ENCODE peak calls at places on chromosomes 13 and 19, in eight cellular contexts. K is stimulated activated CD4-positive, alpha-beta T cell treated with anti-CD3 and anti-CD28 coated beads, Interleukin-1b, Interleukin-23, amount 100 ng/mL, for 1 hour; J is esophagus squamous epithelium; R is T47D; G is A172; I is activated T-helper 1 cell treated with anti-CD3 and anti-CD28 coated beads, Interleukin-2, amount 50 U/mL, for 16 hours; C is fibroblast of pulmonary artery; N is GM12892. U is an unnamed sample.
A peak's percentile ranks its signal among the peaks of the same experiment; 100 is the strongest.

GRCh38 chr19:40774916-40775631 is at the start of gene MIA:
- DNase-seq in I (no peak), K (no peak), C (no peak), N (no peak), R (no peak), J (no peak), G (no peak), U (no peak)

GRCh38 chr13:107373551-107373950 is 805.6 kb upstream of the ARGLU1 start:
- DNase-seq in G (peak; percentile 60), N (no peak), C (peak; percentile 77), R (peak; percentile 1), J (no peak), I (no peak), K (no peak), U (no peak)

GRCh38 chr19:46355991-46356669 is 9.2 kb downstream of the PPP5C start:
- DNase-seq in J (no peak), I (no peak), R (no peak), C (no peak), G (no peak), K (no peak), N (no peak), U (no peak)

GRCh38 chr13:44188257-44188656 is 185.4 kb upstream of the SERP2 start:
- DNase-seq in I (no peak), N (no peak), G (peak; percentile 64), R (no peak), K (no peak), J (no peak), C (peak; percentile 63), U (no peak)

GRCh38 chr13:95641961-95642621 is 2.4 kb downstream of the DZIP1 start:
- DNase-seq in N (no peak), C (peak; percentile 50), J (no peak), R (no peak), K (no peak), G (no peak), I (no peak), U (no peak)

GRCh38 chr19:3671680-3672574 is 28.3 kb downstream of the PIP5K1C start:
- DNase-seq in K (no peak), C (peak; percentile 45), G (no peak), J (no peak), N (no peak), R (no peak), I (no peak), U (peak; percentile 27)

GRCh38 chr19:8023371-8023770 is 17.9 kb upstream of the ELAVL1 start:
- DNase-seq in N (no peak), C (no peak), I (no peak), R (no peak), K (no peak), J (no peak), G (no peak), U (no peak)

GRCh38 chr19:38401148-38401547 is 1.7 kb upstream of the FAM98C start:
- DNase-seq in C (peak; percentile 67), J (no peak), R (no peak), N (no peak), K (no peak), I (no peak), G (peak; percentile 20), U (no peak)

GRCh38 chr13:36758345-36758744 is 60.7 kb upstream of the RFXAP start:
- DNase-seq in G (no peak), C (no peak), N (no peak), I (no peak), K (no peak), J (no peak), R (no peak), U (no peak)

GRCh38 chr19:38134538-38135149 is 89.4 kb downstream of the DPF1 start:
- DNase-seq in G (no peak), N (no peak), K (no peak), I (no peak), R (peak; percentile 23), J (no peak), C (peak; percentile 60), U (no peak)

GRCh38 chr13:91576590-91576989 is 178.2 kb downstream of the GPC5 start:
- DNase-seq in G (no peak), N (no peak), I (no peak), K (no peak), R (no peak), C (no peak), J (no peak), U (no peak)

GRCh38 chr19:38975214-38975860 is at the start of gene FBXO17:
- DNase-seq in I (no peak), R (no peak), G (peak; percentile 56), N (no peak), J (no peak), K (no peak), C (peak; percentile 67), U (no peak)

GRCh38 chr13:113648218-113648615 is 9.8 kb downstream of the ATP4B start:
- DNase-seq in C (no peak), G (no peak), I (no peak), R (no peak), K (no peak), N (no peak), J (no peak), U (no peak)

GRCh38 chr19:12698138-12698537 is 1.7 kb upstream of the FBXW9 start:
- DNase-seq in K (no peak), C (no peak), R (no peak), I (no peak), J (no peak), N (no peak), G (no peak), U (no peak)

GRCh38 chr13:31927219-31927653 is 104.3 kb upstream of the FRY start:
- DNase-seq in K (no peak), J (no peak), G (no peak), C (no peak), R (no peak), I (no peak), N (no peak), U (no peak)

GRCh38 chr13:51261610-51262249 is 39.5 kb downstream of the FAM124A start:
- DNase-seq in R (no peak), I (no peak), G (no peak), C (no peak), J (no peak), N (no peak), K (no peak), U (no peak)

GRCh38 chr19:58052256-58052655 is 6.8 kb upstream of the ZNF135 start:
- DNase-seq in J (no peak), G (no peak), R (no peak), K (no peak), C (no peak), I (no peak), N (no peak), U (no peak)

GRCh38 chr13:106331116-106331515 is 204.3 kb downstream of the EFNB2 start:
- DNase-seq in K (no peak), J (no peak), G (no peak), C (no peak), N (no peak), R (no peak), I (no peak), U (no peak)

GRCh38 chr13:106680796-106681482 is 113.0 kb upstream of the ARGLU1 start:
- DNase-seq in N (no peak), I (no peak), C (no peak), K (no peak), J (no peak), G (no peak), R (no peak), U (no peak)

GRCh38 chr19:48624791-48625723 is 5.8 kb downstream of the SPHK2 start:
- DNase-seq in I (no peak), C (no peak), J (no peak), N (no peak), K (no peak), R (no peak), G (no peak), U (no peak)

GRCh38 chr19:1026189-1027019 is at the start of gene CNN2:
- DNase-seq in K (no peak), N (peak; percentile 89), G (peak; percentile 70), I (peak; percentile 53), R (peak; percentile 86), J (no peak), C (peak; percentile 81), U (peak; percentile 81)

GRCh38 chr19:51726049-51726448 is 2.3 kb upstream of the HAS1 start:
- DNase-seq in K (no peak), G (peak; percentile 40), C (peak; percentile 78), R (no peak), N (no peak), I (no peak), J (no peak), U (no peak)

GRCh38 chr19:17777840-17778620 is 16.9 kb upstream of the B3GNT3 start:
- DNase-seq in R (peak; percentile 59), C (peak; percentile 38), N (no peak), J (no peak), K (no peak), I (no peak), G (peak; percentile 43), U (peak; percentile 15)

GRCh38 chr19:21468791-21469190 is 36.6 kb upstream of the ZNF429 start:
- DNase-seq in K (no peak), G (no peak), I (no peak), N (no peak), R (no peak), C (no peak), J (no peak), U (no peak)

GRCh38 chr13:112445411-112446271 is 69.5 kb downstream of the SPACA7 start:
- DNase-seq in C (no peak), J (no peak), I (no peak), N (no peak), G (no peak), K (no peak), R (no peak), U (no peak)

GRCh38 chr19:47494729-47495128 is 10.7 kb upstream of the KPTN start:
- DNase-seq in K (no peak), N (no peak), R (no peak), C (no peak), G (no peak), J (no peak), I (no peak), U (no peak)

GRCh38 chr13:36275190-36276002 is 22.2 kb downstream of the CCDC169 start:
- DNase-seq in K (no peak), C (peak; percentile 88), N (no peak), G (peak; percentile 50), I (no peak), R (no peak), J (no peak), U (no peak)

GRCh38 chr19:29711584-29712132 is 3.4 kb downstream of the C19orf12 start:
- DNase-seq in I (no peak), G (no peak), J (no peak), C (no peak), K (no peak), N (no peak), R (no peak), U (no peak)

GRCh38 chr13:94978516-94978915 is 266.2 kb upstream of the SOX21 start:
- DNase-seq in C (no peak), R (no peak), I (no peak), K (no peak), G (no peak), J (no peak), N (no peak), U (no peak)

GRCh38 chr13:33466262-33466661 is 180.7 kb upstream of the STARD13 start:
- DNase-seq in R (no peak), K (no peak), C (no peak), G (no peak), J (no peak), N (no peak), I (no peak), U (no peak)

GRCh38 chr19:18029617-18030338 is 21.8 kb downstream of the ARRDC2 start:
- DNase-seq in N (no peak), G (peak; percentile 64), I (no peak), R (no peak), K (no peak), C (peak; percentile 36), J (no peak), U (no peak)

GRCh38 chr13:111999352-111999751 is 67.6 kb upstream of the SOX1 start:
- DNase-seq in G (no peak), N (no peak), I (no peak), R (no peak), J (no peak), C (no peak), K (no peak), U (no peak)